ENCODE peak calls at places on chromosomes 12 and 14, in five cellular contexts. One of them, this sample, is unnamed.
A peak's percentile ranks its signal among the peaks of the same experiment; 100 is the strongest.

GRCh38 chr12:29783773-29784666 is at the start of gene TMTC1:
- DNase-seq in A549: no peak
- DNase-seq in midbrain: peak; percentile 81
- DNase-seq in effector memory CD8-positive, alpha-beta T cell: no peak
- DNase-seq in GM20000: peak; percentile 52
- DNase-seq in this sample: no peak

GRCh38 chr12:49524660-49525324 is 14.0 kb upstream of the KCNH3 start:
- DNase-seq in A549: no peak
- DNase-seq in midbrain: no peak
- DNase-seq in GM20000: no peak
- DNase-seq in effector memory CD8-positive, alpha-beta T cell: no peak
- DNase-seq in this sample: no peak

GRCh38 chr12:124365726-124366430 is 71.0 kb downstream of the RFLNA start:
- DNase-seq in GM20000: no peak
- DNase-seq in A549: no peak
- DNase-seq in midbrain: peak; percentile 71
- DNase-seq in effector memory CD8-positive, alpha-beta T cell: no peak
- DNase-seq in this sample: no peak

GRCh38 chr14:96243785-96244184 is 12.2 kb upstream of the BDKRB1 start:
- DNase-seq in effector memory CD8-positive, alpha-beta T cell: no peak
- DNase-seq in midbrain: no peak
- DNase-seq in A549: no peak
- DNase-seq in GM20000: no peak
- DNase-seq in this sample: no peak

GRCh38 chr14:72745991-72746980 is 147.6 kb downstream of the DPF3 start:
- DNase-seq in GM20000: no peak
- DNase-seq in effector memory CD8-positive, alpha-beta T cell: no peak
- DNase-seq in A549: no peak
- DNase-seq in midbrain: no peak
- DNase-seq in this sample: no peak

GRCh38 chr14:32576088-32576795 is 247.1 kb downstream of the AKAP6 start:
- DNase-seq in effector memory CD8-positive, alpha-beta T cell: peak; percentile 2
- DNase-seq in A549: peak; percentile 55
- DNase-seq in GM20000: peak; percentile 35
- DNase-seq in midbrain: peak; percentile 84
- DNase-seq in this sample: peak; percentile 22

GRCh38 chr12:19191089-19191488 is 61.6 kb downstream of the PLEKHA5 start:
- DNase-seq in A549: no peak
- DNase-seq in effector memory CD8-positive, alpha-beta T cell: no peak
- DNase-seq in midbrain: no peak
- DNase-seq in GM20000: no peak
- DNase-seq in this sample: no peak

GRCh38 chr12:52434096-52434733 is at the start of gene KRT75:
- DNase-seq in GM20000: no peak
- DNase-seq in midbrain: no peak
- DNase-seq in effector memory CD8-positive, alpha-beta T cell: no peak
- DNase-seq in A549: no peak
- DNase-seq in this sample: no peak

GRCh38 chr12:69966409-69966808 is 141.4 kb downstream of the MYRFL start:
- DNase-seq in midbrain: no peak
- DNase-seq in GM20000: no peak
- DNase-seq in A549: peak; percentile 47
- DNase-seq in effector memory CD8-positive, alpha-beta T cell: no peak
- DNase-seq in this sample: no peak

GRCh38 chr14:67331368-67332125 is 28.1 kb downstream of the ATP6V1D start:
- DNase-seq in effector memory CD8-positive, alpha-beta T cell: no peak
- DNase-seq in GM20000: no peak
- DNase-seq in A549: no peak
- DNase-seq in midbrain: no peak
- DNase-seq in this sample: no peak

GRCh38 chr12:49367381-49368239 is at the start of gene SPATS2:
- DNase-seq in GM20000: no peak
- DNase-seq in effector memory CD8-positive, alpha-beta T cell: no peak
- DNase-seq in midbrain: no peak
- DNase-seq in A549: peak; percentile 26
- DNase-seq in this sample: no peak

GRCh38 chr12:70052931-70053497 is 190.2 kb upstream of the CNOT2 start:
- DNase-seq in effector memory CD8-positive, alpha-beta T cell: no peak
- DNase-seq in midbrain: no peak
- DNase-seq in GM20000: no peak
- DNase-seq in A549: peak; percentile 81
- DNase-seq in this sample: no peak

GRCh38 chr14:103735815-103736545 is 20.4 kb downstream of the ZFYVE21 start:
- DNase-seq in GM20000: no peak
- DNase-seq in midbrain: no peak
- DNase-seq in effector memory CD8-positive, alpha-beta T cell: no peak
- DNase-seq in A549: no peak
- DNase-seq in this sample: peak; percentile 83

GRCh38 chr14:20719777-20720176 is 25.9 kb upstream of the EDDM3A start:
- DNase-seq in A549: no peak
- DNase-seq in GM20000: no peak
- DNase-seq in midbrain: no peak
- DNase-seq in effector memory CD8-positive, alpha-beta T cell: no peak
- DNase-seq in this sample: peak; percentile 36

GRCh38 chr12:124317400-124317799 is 22.5 kb downstream of the RFLNA start:
- DNase-seq in GM20000: no peak
- DNase-seq in midbrain: no peak
- DNase-seq in effector memory CD8-positive, alpha-beta T cell: no peak
- DNase-seq in A549: no peak
- DNase-seq in this sample: no peak

GRCh38 chr14:106010783-106011182 is 484.4 kb downstream of the TMEM121 start:
- DNase-seq in A549: no peak
- DNase-seq in midbrain: no peak
- DNase-seq in GM20000: no peak
- DNase-seq in effector memory CD8-positive, alpha-beta T cell: no peak
- DNase-seq in this sample: no peak

GRCh38 chr14:59188461-59189280 is at the start of gene DAAM1:
- DNase-seq in midbrain: peak; percentile 99
- DNase-seq in GM20000: peak; percentile 92
- DNase-seq in effector memory CD8-positive, alpha-beta T cell: peak; percentile 94
- DNase-seq in A549: peak; percentile 97
- DNase-seq in this sample: peak; percentile 97

GRCh38 chr12:15520083-15520482 is 197.8 kb downstream of the PTPRO start:
- DNase-seq in A549: no peak
- DNase-seq in midbrain: no peak
- DNase-seq in GM20000: no peak
- DNase-seq in effector memory CD8-positive, alpha-beta T cell: no peak
- DNase-seq in this sample: no peak

GRCh38 chr14:91367173-91368171 is 50.1 kb downstream of the CCDC88C start:
- DNase-seq in A549: peak; percentile 22
- DNase-seq in effector memory CD8-positive, alpha-beta T cell: peak; percentile 72
- DNase-seq in GM20000: peak; percentile 80
- DNase-seq in midbrain: no peak
- DNase-seq in this sample: peak; percentile 82

GRCh38 chr12:81520064-81520945 is 238.8 kb downstream of the PPFIA2 start:
- DNase-seq in GM20000: no peak
- DNase-seq in midbrain: no peak
- DNase-seq in A549: no peak
- DNase-seq in effector memory CD8-positive, alpha-beta T cell: no peak
- DNase-seq in this sample: no peak

GRCh38 chr14:55628426-55628825 is 48.4 kb downstream of the KTN1 start:
- DNase-seq in midbrain: no peak
- DNase-seq in GM20000: no peak
- DNase-seq in effector memory CD8-positive, alpha-beta T cell: no peak
- DNase-seq in A549: no peak
- DNase-seq in this sample: no peak

GRCh38 chr12:8661751-8662150 is 875 bp downstream of the MFAP5 start:
- DNase-seq in GM20000: no peak
- DNase-seq in midbrain: no peak
- DNase-seq in effector memory CD8-positive, alpha-beta T cell: no peak
- DNase-seq in A549: no peak
- DNase-seq in this sample: no peak

GRCh38 chr12:85829391-85829790 is 6.8 kb downstream of the RASSF9 start:
- DNase-seq in A549: no peak
- DNase-seq in effector memory CD8-positive, alpha-beta T cell: no peak
- DNase-seq in GM20000: no peak
- DNase-seq in midbrain: no peak
- DNase-seq in this sample: no peak